ENCODE peak calls at places on chromosomes 16 and 17, in nine cellular contexts. T, E, I, L, U, W, F, G and V are unnamed samples.

GRCh38 chr17:9668532-9668931 is 23.2 kb downstream of the USP43 start:
- DNase-seq in T (no peak), E (no peak), I (peak; percentile 78), L (no peak), U (no peak), W (peak; percentile 77), F (no peak), G (no peak), V (no peak)

GRCh38 chr16:87326151-87326571 is 9.0 kb upstream of the C16orf95 start:
- DNase-seq in T (no peak), E (no peak), I (no peak), L (no peak), U (no peak), W (no peak), F (no peak), G (no peak), V (no peak)

GRCh38 chr17:44543213-44543904 is 13.9 kb upstream of the FZD2 start:
- DNase-seq in T (peak; percentile 95), E (peak; percentile 99), I (peak; percentile 93), L (peak; percentile 82), U (peak; percentile 64), W (peak; percentile 99), F (peak; percentile 98), G (peak; percentile 96), V (peak; percentile 90)

GRCh38 chr17:76086384-76086783 is 7.4 kb downstream of the ZACN start:
- DNase-seq in T (no peak), E (no peak), I (no peak), L (no peak), U (no peak), W (no peak), F (no peak), G (no peak), V (peak; percentile 15)

GRCh38 chr17:38453951-38454421 is 25.7 kb downstream of the ARHGAP23 start:
- DNase-seq in T (no peak), E (no peak), I (peak; percentile 37), L (no peak), U (no peak), W (no peak), F (no peak), G (peak; percentile 38), V (peak; percentile 95)

GRCh38 chr16:85275533-85276249 is 163.4 kb upstream of the CIBAR2 start:
- DNase-seq in T (peak; percentile 79), E (peak; percentile 87), I (no peak), L (peak; percentile 73), U (peak; percentile 60), W (peak; percentile 70), F (peak; percentile 86), G (peak; percentile 41), V (peak; percentile 99)

GRCh38 chr17:46108550-46109110 is 84.6 kb downstream of the KANSL1 start:
- DNase-seq in T (no peak), E (no peak), I (no peak), L (no peak), U (peak; percentile 61), W (peak; percentile 65), F (no peak), G (no peak), V (no peak)

GRCh38 chr17:43216762-43217613 is 5.3 kb downstream of the TMEM106A start:
- DNase-seq in T (no peak), E (peak; percentile 22), I (no peak), L (no peak), U (peak; percentile 99), W (no peak), F (no peak), G (no peak), V (peak; percentile 37)

GRCh38 chr17:3592216-3592860 is 16.9 kb downstream of the TRPV1 start:
- DNase-seq in T (no peak), E (no peak), I (no peak), L (no peak), U (no peak), W (no peak), F (no peak), G (no peak), V (peak; percentile 42)

GRCh38 chr17:3588104-3588503 is 21.1 kb downstream of the TRPV1 start:
- DNase-seq in T (no peak), E (no peak), I (no peak), L (no peak), U (no peak), W (no peak), F (no peak), G (no peak), V (peak; percentile 37)

GRCh38 chr17:3589784-3590183 is 19.4 kb downstream of the TRPV1 start:
- DNase-seq in T (no peak), E (no peak), I (no peak), L (no peak), U (no peak), W (no peak), F (no peak), G (no peak), V (peak; percentile 44)

GRCh38 chr17:3590768-3591167 is 18.4 kb downstream of the TRPV1 start:
- DNase-seq in T (no peak), E (no peak), I (no peak), L (no peak), U (no peak), W (no peak), F (no peak), G (no peak), V (no peak)

DNA sequence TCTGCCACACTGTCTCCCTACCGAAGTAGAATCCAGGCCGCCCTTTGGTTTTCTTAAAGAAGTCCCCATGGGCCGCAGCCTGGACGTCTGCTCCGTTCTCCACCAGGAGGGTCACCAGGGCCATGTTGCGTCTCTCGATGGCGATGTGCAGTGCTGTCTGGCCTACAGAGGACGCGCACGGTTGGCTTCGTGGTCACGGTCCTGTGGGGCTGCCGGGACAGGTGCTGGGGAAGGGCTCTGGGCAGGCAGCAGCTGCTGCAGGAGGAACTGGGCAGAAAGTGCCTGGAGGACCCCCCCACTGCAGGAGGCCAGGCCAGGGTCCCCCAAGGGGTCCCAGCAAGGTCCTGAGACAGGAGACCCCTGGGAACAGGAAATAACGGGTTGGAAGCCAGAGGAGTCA is 19.0 kb downstream of the TRPV1 start:
- DNase-seq in T (no peak), E (no peak), I (no peak), L (no peak), U (no peak), W (no peak), F (no peak), G (no peak), V (peak; percentile 30)
- H3K4me2 ChIP-seq in T (no peak overlapping the region), E (no peak overlapping the region), I (no peak overlapping the region), L (no peak overlapping the region), U (no peak overlapping the region), W (no peak overlapping the region), F (no peak overlapping the region), G (no peak overlapping the region), V (no peak overlapping the region)

DNA sequence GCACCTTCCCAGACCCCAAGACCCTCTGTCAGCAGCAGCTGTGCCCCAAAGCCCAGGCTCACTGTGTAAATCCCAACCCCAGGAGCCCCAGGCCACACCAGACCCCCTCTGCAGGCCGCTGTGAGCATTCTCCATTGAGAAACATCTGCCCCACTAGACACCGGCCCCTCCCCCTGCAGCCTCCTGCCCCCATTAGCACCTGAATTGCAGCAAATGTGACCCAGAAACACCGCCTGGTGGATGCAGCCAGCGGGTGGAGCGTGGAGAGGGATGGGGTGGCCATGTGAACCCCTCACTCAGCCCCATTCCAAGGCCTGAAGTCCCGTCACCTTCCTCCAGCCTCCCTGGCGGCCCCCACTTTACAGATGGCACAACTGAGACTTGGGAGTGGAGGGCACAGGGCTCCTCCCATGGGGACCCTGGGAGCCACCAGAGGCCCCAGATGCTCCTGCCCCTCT is 2.2 kb downstream of the UBALD1 start:
- DNase-seq in T (peak; percentile 84), E (peak; percentile 86), I (no peak), L (no peak), U (no peak), W (peak; percentile 64), F (peak; percentile 38), G (no peak), V (peak; percentile 88)
- H3K27ac ChIP-seq in T (no peak overlapping the region), E (peak overlapping the region; percentile 83), I (no peak overlapping the region), L (no peak overlapping the region), U (no peak overlapping the region), W (no peak overlapping the region), F (no peak overlapping the region), G (no peak overlapping the region), V (no peak overlapping the region)

GRCh38 chr17:50562266-50563094 is 2.0 kb downstream of the CACNA1G start:
- DNase-seq in T (peak; percentile 38), E (peak; percentile 53), I (no peak), L (no peak), U (no peak), W (peak; percentile 50), F (no peak), G (no peak), V (no peak)

GRCh38 chr17:50561796-50562195 is 1.3 kb downstream of the CACNA1G start:
- DNase-seq in T (peak; percentile 41), E (no peak), I (no peak), L (no peak), U (no peak), W (no peak), F (no peak), G (no peak), V (no peak)

GRCh38 chr17:50563095-50563511 is 2.6 kb downstream of the CACNA1G start:
- DNase-seq in T (peak; percentile 39), E (no peak), I (no peak), L (no peak), U (no peak), W (no peak), F (no peak), G (no peak), V (no peak)

GRCh38 chr17:50565559-50566350 is 5.2 kb downstream of the CACNA1G start:
- DNase-seq in T (no peak), E (peak; percentile 80), I (no peak), L (peak; percentile 59), U (no peak), W (peak; percentile 91), F (peak; percentile 63), G (peak; percentile 4), V (no peak)

DNA sequence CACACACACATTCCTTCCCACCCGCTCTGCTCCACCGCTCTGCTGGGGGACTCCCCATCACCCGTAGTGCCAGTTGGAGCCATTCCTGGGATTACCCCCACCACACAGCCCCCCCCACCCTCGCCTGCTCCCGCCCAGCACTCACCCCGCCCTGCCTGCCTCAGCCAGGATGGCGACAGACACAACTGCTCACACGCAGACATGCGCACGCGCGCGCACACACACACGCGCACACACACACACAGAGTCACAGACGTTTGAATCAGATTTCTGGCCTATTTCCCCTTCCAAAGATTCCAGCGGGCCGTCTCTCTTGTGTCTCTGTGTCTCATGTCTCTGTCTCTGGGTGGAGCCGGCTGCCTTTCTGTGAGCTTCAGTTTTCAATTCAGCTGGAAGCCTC is 4.4 kb downstream of the CACNA1G start:
- DNase-seq in T (no peak), E (no peak), I (peak; percentile 34), L (no peak), U (no peak), W (peak; percentile 45), F (no peak), G (peak; percentile 56), V (peak; percentile 92)
- H3K4me2 ChIP-seq in T (peak overlapping the region; percentile 37), E (peak overlapping the region; percentile 77), I (peak overlapping the region; percentile 30), L (no peak overlapping the region), U (no peak overlapping the region), W (peak overlapping the region; percentile 14), F (no peak overlapping the region), G (peak overlapping the region; percentile 12), V (peak overlapping the region; percentile 58)

GRCh38 chr16:68351463-68351862 is 40.6 kb downstream of the PRMT7 start:
- DNase-seq in T (no peak), E (no peak), I (no peak), L (no peak), U (no peak), W (no peak), F (no peak), G (no peak), V (peak; percentile 51)

GRCh38 chr16:68349838-68350410 is 39.1 kb downstream of the PRMT7 start:
- DNase-seq in T (no peak), E (no peak), I (no peak), L (no peak), U (no peak), W (no peak), F (no peak), G (no peak), V (no peak)

GRCh38 chr16:68353366-68353765 is 42.5 kb downstream of the PRMT7 start:
- DNase-seq in T (no peak), E (no peak), I (no peak), L (no peak), U (no peak), W (no peak), F (no peak), G (no peak), V (no peak)

GRCh38 chr16:68350951-68351350 is 40.1 kb downstream of the PRMT7 start:
- DNase-seq in T (no peak), E (no peak), I (no peak), L (no peak), U (no peak), W (no peak), F (no peak), G (no peak), V (peak; percentile 76)

GRCh38 chr16:68351991-68352431 is 41.2 kb downstream of the PRMT7 start:
- DNase-seq in T (no peak), E (no peak), I (no peak), L (no peak), U (no peak), W (no peak), F (no peak), G (no peak), V (no peak)
- H3K27ac ChIP-seq in T (no peak overlapping the region), E (no peak overlapping the region), I (no peak overlapping the region), L (no peak overlapping the region), U (no peak overlapping the region), W (no peak overlapping the region), F (no peak overlapping the region), G (no peak overlapping the region), V (no peak overlapping the region)